ENCODE peak calls at places on chromosomes 7 and 10, in seven cellular contexts. One of them, this sample, is unnamed.

GRCh38 chr10:105509551-105509950 is 868.5 kb downstream of the SORCS3 start:
- DNase-seq in CD4-positive, alpha-beta T cell: no peak
- DNase-seq in tibial nerve: no peak
- DNase-seq in endothelial cell: no peak
- DNase-seq in CD8-positive, alpha-beta T cell: no peak
- DNase-seq in epithelial cell of esophagus: peak; percentile 56
- DNase-seq in PC-3: no peak
- DNase-seq in this sample: no peak

GRCh38 chr10:51369903-51370302 is 295.6 kb downstream of the PRKG1 start:
- DNase-seq in CD4-positive, alpha-beta T cell: no peak
- DNase-seq in tibial nerve: no peak
- DNase-seq in endothelial cell: no peak
- DNase-seq in CD8-positive, alpha-beta T cell: no peak
- DNase-seq in epithelial cell of esophagus: peak; percentile 35
- DNase-seq in PC-3: peak; percentile 97
- DNase-seq in this sample: no peak

GRCh38 chr10:126908225-126908624 is 3.0 kb downstream of the DOCK1 start:
- DNase-seq in CD4-positive, alpha-beta T cell: no peak
- DNase-seq in tibial nerve: no peak
- DNase-seq in endothelial cell: no peak
- DNase-seq in CD8-positive, alpha-beta T cell: no peak
- DNase-seq in epithelial cell of esophagus: no peak
- DNase-seq in PC-3: no peak
- DNase-seq in this sample: no peak

GRCh38 chr7:79778786-79779382 is 325.4 kb upstream of the MAGI2 start:
- DNase-seq in CD4-positive, alpha-beta T cell: no peak
- DNase-seq in tibial nerve: no peak
- DNase-seq in endothelial cell: no peak
- DNase-seq in CD8-positive, alpha-beta T cell: no peak
- DNase-seq in epithelial cell of esophagus: peak; percentile 82
- DNase-seq in PC-3: no peak
- DNase-seq in this sample: no peak

GRCh38 chr10:12633776-12634390 is 284.5 kb downstream of the CAMK1D start:
- DNase-seq in CD4-positive, alpha-beta T cell: no peak
- DNase-seq in tibial nerve: no peak
- DNase-seq in endothelial cell: no peak
- DNase-seq in CD8-positive, alpha-beta T cell: no peak
- DNase-seq in epithelial cell of esophagus: no peak
- DNase-seq in PC-3: no peak
- DNase-seq in this sample: no peak

GRCh38 chr7:91127974-91128373 is 136.3 kb upstream of the FZD1 start:
- DNase-seq in CD4-positive, alpha-beta T cell: no peak
- DNase-seq in tibial nerve: no peak
- DNase-seq in endothelial cell: no peak
- DNase-seq in CD8-positive, alpha-beta T cell: no peak
- DNase-seq in epithelial cell of esophagus: no peak
- DNase-seq in PC-3: no peak
- DNase-seq in this sample: no peak

GRCh38 chr10:43377393-43377883 is 6.0 kb downstream of the FXYD4 start:
- DNase-seq in CD4-positive, alpha-beta T cell: no peak
- DNase-seq in tibial nerve: no peak
- DNase-seq in endothelial cell: no peak
- DNase-seq in CD8-positive, alpha-beta T cell: no peak
- DNase-seq in epithelial cell of esophagus: peak; percentile 34
- DNase-seq in PC-3: peak; percentile 32
- DNase-seq in this sample: no peak

GRCh38 chr10:61063035-61063434 is 119.0 kb upstream of the RHOBTB1 start:
- DNase-seq in CD4-positive, alpha-beta T cell: no peak
- DNase-seq in tibial nerve: no peak
- DNase-seq in endothelial cell: no peak
- DNase-seq in CD8-positive, alpha-beta T cell: no peak
- DNase-seq in epithelial cell of esophagus: no peak
- DNase-seq in PC-3: peak; percentile 37
- DNase-seq in this sample: no peak

GRCh38 chr10:68106656-68107055 is 2.6 kb upstream of the MYPN start:
- DNase-seq in CD4-positive, alpha-beta T cell: no peak
- DNase-seq in tibial nerve: no peak
- DNase-seq in endothelial cell: no peak
- DNase-seq in CD8-positive, alpha-beta T cell: no peak
- DNase-seq in epithelial cell of esophagus: peak; percentile 72
- DNase-seq in PC-3: peak; percentile 99
- DNase-seq in this sample: no peak

GRCh38 chr7:117091721-117092120 is 138.4 kb downstream of the ST7 start:
- DNase-seq in CD4-positive, alpha-beta T cell: no peak
- DNase-seq in tibial nerve: no peak
- DNase-seq in endothelial cell: no peak
- DNase-seq in CD8-positive, alpha-beta T cell: no peak
- DNase-seq in epithelial cell of esophagus: no peak
- DNase-seq in PC-3: no peak
- DNase-seq in this sample: no peak

GRCh38 chr10:132452651-132453469 is 55.9 kb downstream of the PWWP2B start:
- DNase-seq in CD4-positive, alpha-beta T cell: peak; percentile 89
- DNase-seq in tibial nerve: peak; percentile 59
- DNase-seq in endothelial cell: peak; percentile 90
- DNase-seq in CD8-positive, alpha-beta T cell: peak; percentile 91
- DNase-seq in epithelial cell of esophagus: peak; percentile 79
- DNase-seq in PC-3: peak; percentile 81
- DNase-seq in this sample: peak; percentile 91

GRCh38 chr7:155811895-155812761 is at the start of gene SHH:
- DNase-seq in CD4-positive, alpha-beta T cell: no peak
- DNase-seq in tibial nerve: no peak
- DNase-seq in endothelial cell: no peak
- DNase-seq in CD8-positive, alpha-beta T cell: no peak
- DNase-seq in epithelial cell of esophagus: no peak
- DNase-seq in PC-3: no peak
- DNase-seq in this sample: no peak

GRCh38 chr10:9636206-9636605 is 1381.5 kb upstream of the CELF2 start:
- DNase-seq in CD4-positive, alpha-beta T cell: no peak
- DNase-seq in tibial nerve: no peak
- DNase-seq in endothelial cell: no peak
- DNase-seq in CD8-positive, alpha-beta T cell: no peak
- DNase-seq in epithelial cell of esophagus: no peak
- DNase-seq in PC-3: no peak
- DNase-seq in this sample: no peak

GRCh38 chr10:92552310-92552709 is 21.6 kb downstream of the IDE start:
- DNase-seq in CD4-positive, alpha-beta T cell: no peak
- DNase-seq in tibial nerve: no peak
- DNase-seq in endothelial cell: no peak
- DNase-seq in CD8-positive, alpha-beta T cell: no peak
- DNase-seq in epithelial cell of esophagus: no peak
- DNase-seq in PC-3: no peak
- DNase-seq in this sample: no peak
- TF ChIP-seq CTCF in CD4-positive, alpha-beta T cell: no peak
- TF ChIP-seq CTCF in tibial nerve: no peak
- TF ChIP-seq CTCF in endothelial cell: peak; percentile 40
- TF ChIP-seq CTCF in CD8-positive, alpha-beta T cell: no peak
- TF ChIP-seq CTCF in epithelial cell of esophagus: peak; percentile 29
- TF ChIP-seq CTCF in PC-3: peak; percentile 31
- TF ChIP-seq CTCF in this sample: no peak

GRCh38 chr10:100534726-100535125 is 1.0 kb upstream of the HIF1AN start:
- DNase-seq in CD4-positive, alpha-beta T cell: no peak
- DNase-seq in tibial nerve: no peak
- DNase-seq in endothelial cell: no peak
- DNase-seq in CD8-positive, alpha-beta T cell: no peak
- DNase-seq in epithelial cell of esophagus: no peak
- DNase-seq in PC-3: no peak
- DNase-seq in this sample: no peak

GRCh38 chr10:100531761-100532160 is 2.1 kb upstream of the NDUFB8 start:
- DNase-seq in CD4-positive, alpha-beta T cell: no peak
- DNase-seq in tibial nerve: no peak
- DNase-seq in endothelial cell: no peak
- DNase-seq in CD8-positive, alpha-beta T cell: no peak
- DNase-seq in epithelial cell of esophagus: no peak
- DNase-seq in PC-3: no peak
- DNase-seq in this sample: no peak

GRCh38 chr10:100528123-100528884 is 1.4 kb downstream of the NDUFB8 start:
- DNase-seq in CD4-positive, alpha-beta T cell: no peak
- DNase-seq in tibial nerve: no peak
- DNase-seq in endothelial cell: no peak
- DNase-seq in CD8-positive, alpha-beta T cell: no peak
- DNase-seq in epithelial cell of esophagus: peak; percentile 38
- DNase-seq in PC-3: no peak
- DNase-seq in this sample: no peak

GRCh38 chr10:100529473-100530298 is at the start of gene NDUFB8:
- DNase-seq in CD4-positive, alpha-beta T cell: peak; percentile 82
- DNase-seq in tibial nerve: peak; percentile 72
- DNase-seq in endothelial cell: peak; percentile 82
- DNase-seq in CD8-positive, alpha-beta T cell: peak; percentile 82
- DNase-seq in epithelial cell of esophagus: peak; percentile 79
- DNase-seq in PC-3: peak; percentile 76
- DNase-seq in this sample: peak; percentile 83

DNA sequence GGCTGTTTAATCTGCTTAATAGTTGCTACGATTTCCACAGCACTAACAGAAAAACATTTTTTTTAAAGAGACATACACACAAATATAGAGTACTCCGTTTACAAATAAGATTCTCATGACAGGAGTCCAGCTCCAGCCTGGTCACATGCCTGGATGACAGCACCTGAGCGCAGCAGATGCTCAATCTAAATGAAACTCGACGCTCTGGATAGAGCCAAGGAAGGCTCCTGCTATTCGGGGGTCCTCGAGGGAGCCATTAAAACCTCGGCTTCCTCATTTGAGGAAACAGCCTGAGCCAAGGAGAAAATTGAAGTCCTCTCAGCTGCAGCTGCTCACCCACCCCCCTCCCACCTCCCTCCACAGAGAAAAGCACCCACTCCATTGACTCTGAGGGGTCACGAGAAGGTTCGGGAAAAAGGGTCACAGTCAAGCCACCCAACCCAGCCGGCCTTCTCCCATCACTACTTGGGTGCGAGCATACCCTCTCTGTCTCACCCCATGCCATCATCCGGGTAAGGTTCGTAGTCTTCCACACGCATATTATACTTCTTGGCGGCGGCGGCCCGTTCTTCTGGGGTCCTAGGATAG is 692 bp downstream of the NDUFB8 start:
- DNase-seq in CD4-positive, alpha-beta T cell: no peak
- DNase-seq in tibial nerve: no peak
- DNase-seq in endothelial cell: no peak
- DNase-seq in CD8-positive, alpha-beta T cell: no peak
- DNase-seq in epithelial cell of esophagus: no peak
- DNase-seq in PC-3: no peak
- DNase-seq in this sample: no peak
- TF ChIP-seq CTCF in CD4-positive, alpha-beta T cell: no peak
- TF ChIP-seq CTCF in tibial nerve: no peak
- TF ChIP-seq CTCF in endothelial cell: no peak
- TF ChIP-seq CTCF in CD8-positive, alpha-beta T cell: no peak
- TF ChIP-seq CTCF in epithelial cell of esophagus: no peak
- TF ChIP-seq CTCF in PC-3: no peak
- TF ChIP-seq CTCF in this sample: no peak

GRCh38 chr10:57759777-57760176 is 507.9 kb downstream of the IPMK start:
- DNase-seq in CD4-positive, alpha-beta T cell: no peak
- DNase-seq in tibial nerve: no peak
- DNase-seq in endothelial cell: no peak
- DNase-seq in CD8-positive, alpha-beta T cell: no peak
- DNase-seq in epithelial cell of esophagus: no peak
- DNase-seq in PC-3: no peak
- DNase-seq in this sample: no peak

DNA sequence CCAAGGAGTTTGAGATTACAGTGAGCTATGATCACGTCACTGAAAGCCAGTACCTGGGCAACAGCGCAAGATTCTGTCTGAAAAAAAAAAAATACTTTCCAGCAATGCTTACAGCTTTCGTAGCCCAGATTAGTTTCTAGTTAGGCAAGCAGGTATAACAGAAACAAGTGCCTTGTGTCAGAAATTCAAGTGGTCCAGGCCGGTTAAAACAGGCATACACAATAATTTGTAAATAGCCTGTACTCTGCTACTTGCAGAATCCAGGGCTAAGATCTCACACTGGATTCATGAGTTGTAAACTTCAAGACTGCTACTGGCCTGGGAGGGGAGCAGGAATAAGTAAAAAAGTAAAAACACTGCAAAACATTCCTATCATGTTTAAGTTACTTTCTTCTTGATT is 512.9 kb downstream of the IPMK start:
- DNase-seq in CD4-positive, alpha-beta T cell: no peak
- DNase-seq in tibial nerve: no peak
- DNase-seq in endothelial cell: no peak
- DNase-seq in CD8-positive, alpha-beta T cell: no peak
- DNase-seq in epithelial cell of esophagus: no peak
- DNase-seq in PC-3: no peak
- DNase-seq in this sample: no peak
- TF ChIP-seq CTCF in CD4-positive, alpha-beta T cell: no peak
- TF ChIP-seq CTCF in tibial nerve: no peak
- TF ChIP-seq CTCF in endothelial cell: no peak
- TF ChIP-seq CTCF in CD8-positive, alpha-beta T cell: no peak
- TF ChIP-seq CTCF in epithelial cell of esophagus: no peak
- TF ChIP-seq CTCF in PC-3: no peak
- TF ChIP-seq CTCF in this sample: no peak

GRCh38 chr10:82084496-82084895 is 209.5 kb downstream of the NRG3 start:
- DNase-seq in CD4-positive, alpha-beta T cell: no peak
- DNase-seq in tibial nerve: no peak
- DNase-seq in endothelial cell: no peak
- DNase-seq in CD8-positive, alpha-beta T cell: no peak
- DNase-seq in epithelial cell of esophagus: no peak
- DNase-seq in PC-3: no peak
- DNase-seq in this sample: no peak

GRCh38 chr10:82091413-82091812 is 216.4 kb downstream of the NRG3 start:
- DNase-seq in CD4-positive, alpha-beta T cell: no peak
- DNase-seq in tibial nerve: no peak
- DNase-seq in endothelial cell: no peak
- DNase-seq in CD8-positive, alpha-beta T cell: no peak
- DNase-seq in epithelial cell of esophagus: no peak
- DNase-seq in PC-3: no peak
- DNase-seq in this sample: no peak

GRCh38 chr10:82084904-82085303 is 209.9 kb downstream of the NRG3 start:
- DNase-seq in CD4-positive, alpha-beta T cell: no peak
- DNase-seq in tibial nerve: no peak
- DNase-seq in endothelial cell: no peak
- DNase-seq in CD8-positive, alpha-beta T cell: no peak
- DNase-seq in epithelial cell of esophagus: no peak
- DNase-seq in PC-3: no peak
- DNase-seq in this sample: no peak

GRCh38 chr10:82089327-82089726 is 214.3 kb downstream of the NRG3 start:
- DNase-seq in CD4-positive, alpha-beta T cell: no peak
- DNase-seq in tibial nerve: no peak
- DNase-seq in endothelial cell: peak; percentile 7
- DNase-seq in CD8-positive, alpha-beta T cell: no peak
- DNase-seq in epithelial cell of esophagus: no peak
- DNase-seq in PC-3: no peak
- DNase-seq in this sample: no peak
- TF ChIP-seq CTCF in CD4-positive, alpha-beta T cell: no peak
- TF ChIP-seq CTCF in tibial nerve: no peak
- TF ChIP-seq CTCF in endothelial cell: no peak
- TF ChIP-seq CTCF in CD8-positive, alpha-beta T cell: no peak
- TF ChIP-seq CTCF in epithelial cell of esophagus: no peak
- TF ChIP-seq CTCF in PC-3: no peak
- TF ChIP-seq CTCF in this sample: no peak